ENCODE peak calls at places on chromosomes 12 and 14, in seven cellular contexts. P, E, W, R, Y, Q and X are unnamed samples.

GRCh38 chr12:57372233-57372632 is 58.6 kb downstream of the R3HDM2 start:
- DNase-seq in P (no peak), E (no peak), W (no peak), R (no peak), Y (no peak), Q (no peak), X (no peak)

GRCh38 chr12:1611775-1612174 is 17.3 kb upstream of the WNT5B start:
- DNase-seq in P (peak; percentile 93), E (no peak), W (no peak), R (no peak), Y (no peak), Q (peak; percentile 64), X (no peak)

GRCh38 chr14:96105921-96106441 is 66.8 kb downstream of the C14orf132 start:
- DNase-seq in P (no peak), E (no peak), W (no peak), R (no peak), Y (no peak), Q (peak; percentile 20), X (no peak)

GRCh38 chr14:51922624-51923023 is 62.2 kb downstream of the GNG2 start:
- DNase-seq in P (no peak), E (no peak), W (no peak), R (no peak), Y (no peak), Q (no peak), X (no peak)

GRCh38 chr12:100545092-100545491 is 28.4 kb upstream of the GAS2L3 start:
- DNase-seq in P (no peak), E (no peak), W (no peak), R (no peak), Y (no peak), Q (no peak), X (no peak)

GRCh38 chr14:74956280-74957072 is 1.1 kb upstream of the PGF start:
- DNase-seq in P (no peak), E (no peak), W (no peak), R (no peak), Y (no peak), Q (no peak), X (no peak)

GRCh38 chr12:95096378-95096777 is 23.0 kb upstream of the NR2C1 start:
- DNase-seq in P (no peak), E (no peak), W (no peak), R (no peak), Y (no peak), Q (no peak), X (no peak)

GRCh38 chr14:100332797-100333196 is 9.7 kb downstream of the SLC25A47 start:
- DNase-seq in P (no peak), E (peak; percentile 55), W (no peak), R (no peak), Y (no peak), Q (no peak), X (no peak)

GRCh38 chr12:14430394-14430986 is 65.0 kb downstream of the ATF7IP start:
- DNase-seq in P (no peak), E (no peak), W (no peak), R (no peak), Y (no peak), Q (no peak), X (no peak)

GRCh38 chr12:55696796-55697462 is 10.8 kb downstream of the ITGA7 start:
- DNase-seq in P (no peak), E (no peak), W (no peak), R (no peak), Y (no peak), Q (no peak), X (no peak)

GRCh38 chr12:117042171-117042809 is 56.9 kb downstream of the TESC start:
- DNase-seq in P (no peak), E (no peak), W (no peak), R (no peak), Y (peak; percentile 52), Q (no peak), X (no peak)

GRCh38 chr12:93767524-93767863 is 90.3 kb downstream of the CRADD start:
- DNase-seq in P (no peak), E (no peak), W (no peak), R (no peak), Y (no peak), Q (no peak), X (no peak)

GRCh38 chr14:65813760-65814387 is 401.3 kb downstream of the FUT8 start:
- DNase-seq in P (no peak), E (no peak), W (no peak), R (no peak), Y (no peak), Q (no peak), X (no peak)

GRCh38 chr12:132886529-132887477 is 602 bp downstream of the CHFR start:
- DNase-seq in P (peak; percentile 60), E (no peak), W (peak; percentile 12), R (no peak), Y (no peak), Q (no peak), X (no peak)

GRCh38 chr14:38121280-38121679 is 86.4 kb upstream of the SSTR1 start:
- DNase-seq in P (no peak), E (no peak), W (no peak), R (no peak), Y (no peak), Q (no peak), X (no peak)

GRCh38 chr14:41925409-41925808 is 318.7 kb downstream of the LRFN5 start:
- DNase-seq in P (no peak), E (no peak), W (no peak), R (no peak), Y (no peak), Q (peak; percentile 65), X (no peak)